ENCODE peak calls at places on chromosomes 1 and 21, in five cellular contexts. R, A, K, U and D are unnamed samples.

GRCh38 chr1:85330711-85331290 is 54.4 kb upstream of the BCL10 start:
- DNase-seq in A (no peak), R (peak), K (no peak), U (no peak), D (peak)

GRCh38 chr21:44666401-44667320 is at the start of gene KRTAP12-2:
- DNase-seq in K (no peak), R (no peak), U (peak), A (no peak), D (no peak)

GRCh38 chr21:34266322-34266721 is 97.5 kb upstream of the KCNE2 start:
- DNase-seq in A (no peak), K (no peak), U (no peak), R (no peak), D (no peak)

GRCh38 chr1:220217383-220217988 is 54.8 kb downstream of the RAB3GAP2 start:
- DNase-seq in A (peak), U (peak), K (no peak), R (no peak), D (no peak)

GRCh38 chr1:54464031-54464476 is 57.9 kb upstream of the SSBP3 start:
- DNase-seq in K (no peak), A (no peak), R (no peak), U (no peak), D (no peak)

GRCh38 chr1:205275133-205275532 is 46.4 kb downstream of the NUAK2 start:
- DNase-seq in R (no peak), K (peak), A (no peak), U (no peak), D (no peak)

GRCh38 chr1:61979729-61980128 is 214.9 kb upstream of the L1TD1 start:
- DNase-seq in U (no peak), A (no peak), R (no peak), K (no peak), D (no peak)

GRCh38 chr1:243454328-243454997 is 198.6 kb downstream of the SDCCAG8 start:
- DNase-seq in K (no peak), U (no peak), R (no peak), A (no peak), D (no peak)

GRCh38 chr1:108610073-108610472 is 50.2 kb downstream of the EEIG2 start:
- DNase-seq in A (no peak), R (no peak), K (no peak), U (no peak), D (no peak)

GRCh38 chr1:93798301-93798700 is 80.7 kb downstream of the DNTTIP2 start:
- DNase-seq in K (no peak), A (no peak), U (peak), R (peak), D (no peak)

GRCh38 chr21:45041984-45042663 is 32.3 kb upstream of the ADARB1 start:
- DNase-seq in K (no peak), R (no peak), A (no peak), U (no peak), D (no peak)

GRCh38 chr1:116962976-116963639 is 38.5 kb upstream of the CD101 start:
- DNase-seq in A (no peak), R (peak), U (no peak), K (no peak), D (no peak)

GRCh38 chr1:242147096-242147976 is 148.4 kb upstream of the MAP1LC3C start:
- DNase-seq in R (peak), U (peak), K (no peak), A (peak), D (no peak)

GRCh38 chr1:36304970-36305914 is 926 bp upstream of the SH3D21 start:
- DNase-seq in K (no peak), A (no peak), U (no peak), R (no peak), D (no peak)

GRCh38 chr1:36304521-36304920 is 1.6 kb upstream of the SH3D21 start:
- DNase-seq in R (no peak), A (no peak), K (no peak), U (no peak), D (no peak)

GRCh38 chr1:36303244-36303643 is 2.9 kb upstream of the SH3D21 start:
- DNase-seq in U (no peak), R (no peak), A (no peak), K (no peak), D (no peak)

GRCh38 chr1:36305915-36306209 is 306 bp upstream of the SH3D21 start:
- DNase-seq in K (no peak), R (no peak), A (no peak), U (no peak), D (no peak)

DNA sequence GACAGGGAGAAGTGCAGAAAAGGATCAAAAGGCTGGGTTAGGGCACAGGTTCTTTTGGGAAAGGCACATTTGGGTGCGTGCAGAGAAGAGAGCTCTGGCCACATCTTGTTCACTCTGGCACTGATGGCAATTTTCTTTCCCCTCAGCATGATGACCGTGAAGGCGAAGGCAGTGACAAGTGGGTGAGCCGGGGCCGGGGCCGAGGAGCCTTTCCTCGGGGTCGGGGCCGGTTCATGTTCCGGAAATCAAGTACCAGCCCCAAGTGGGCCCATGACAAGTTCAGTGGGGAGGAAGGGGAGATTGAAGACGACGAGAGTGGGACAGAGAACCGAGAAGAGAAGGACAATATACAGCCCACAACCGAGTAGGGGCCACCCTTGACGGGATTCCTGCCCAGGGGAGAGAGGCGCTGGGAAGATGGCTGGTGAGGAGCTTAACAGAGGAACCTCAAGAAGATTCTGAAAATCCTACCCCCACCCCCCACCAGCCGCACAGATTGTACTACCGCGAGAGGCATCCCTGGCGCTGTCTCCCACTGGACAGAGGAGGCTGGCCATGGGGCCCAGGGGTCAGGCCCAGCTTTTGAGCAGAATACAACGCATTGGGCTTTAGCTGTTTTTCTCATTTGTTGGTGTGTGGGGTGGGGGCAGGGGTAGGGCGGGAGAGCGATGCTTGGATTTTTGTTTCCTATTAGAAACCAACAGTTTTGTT is 2.4 kb upstream of the SH3D21 start:
- DNase-seq in A (no peak), R (no peak), U (no peak), K (no peak), D (no peak)
- TF ChIP-seq CTCF in A (no peak), R (no peak), U (no peak), K (no peak), D (no peak)

DNA sequence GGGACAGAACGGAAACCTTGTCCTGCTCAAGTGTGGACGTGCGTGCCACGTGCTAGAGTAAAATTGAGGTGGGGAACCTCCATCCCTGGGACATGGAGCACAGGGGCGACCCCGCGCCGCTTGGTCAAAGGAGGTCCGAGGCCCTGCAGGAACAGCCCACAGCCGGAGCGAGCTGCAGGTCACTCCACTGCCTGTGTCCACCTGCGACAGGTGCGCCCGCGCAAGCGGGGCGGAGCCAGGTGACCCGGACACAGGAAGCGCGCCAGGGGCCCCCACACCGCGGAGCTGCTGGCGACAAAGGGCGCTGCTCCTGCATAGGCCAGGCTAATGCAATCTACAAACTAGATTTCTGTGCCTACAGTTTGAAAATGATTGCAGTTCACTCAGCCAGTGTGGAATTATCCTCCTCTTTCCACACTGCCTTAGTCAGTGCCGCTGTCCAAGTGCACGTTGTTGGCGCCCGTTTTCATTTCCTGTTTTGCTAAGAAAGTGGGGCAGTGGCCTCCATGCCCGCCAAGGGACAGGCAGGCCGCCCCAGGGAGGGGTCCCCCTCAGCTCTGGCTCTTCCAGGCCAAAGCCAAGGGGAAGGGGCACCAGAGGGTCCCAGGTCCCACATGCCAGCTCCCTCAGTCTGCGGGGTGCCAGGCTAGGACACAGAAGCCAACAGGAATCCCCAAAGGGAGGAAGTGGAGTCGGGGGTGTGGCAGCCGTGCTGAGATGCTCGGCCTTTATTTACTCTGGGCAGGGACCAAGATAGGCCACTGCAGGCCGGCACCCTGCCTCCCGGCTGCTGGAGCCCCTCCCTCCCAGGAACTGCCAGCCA is 4.3 kb upstream of the NADK start:
- DNase-seq in A (peak), R (no peak), K (peak), U (peak), D (no peak)
- H3K4me3 ChIP-seq in A (peak), R (no peak), K (no peak), U (peak), D (no peak)

GRCh38 chr1:33997127-33998047 is 133.5 kb downstream of the HMGB4 start:
- DNase-seq in R (peak), A (no peak), K (no peak), U (no peak), D (no peak)

GRCh38 chr1:34002810-34003209 is 138.9 kb downstream of the HMGB4 start:
- DNase-seq in U (no peak), K (no peak), A (no peak), R (no peak), D (no peak)
- TF ChIP-seq CTCF in U (no peak), K (no peak), A (no peak), R (no peak), D (no peak)

DNA sequence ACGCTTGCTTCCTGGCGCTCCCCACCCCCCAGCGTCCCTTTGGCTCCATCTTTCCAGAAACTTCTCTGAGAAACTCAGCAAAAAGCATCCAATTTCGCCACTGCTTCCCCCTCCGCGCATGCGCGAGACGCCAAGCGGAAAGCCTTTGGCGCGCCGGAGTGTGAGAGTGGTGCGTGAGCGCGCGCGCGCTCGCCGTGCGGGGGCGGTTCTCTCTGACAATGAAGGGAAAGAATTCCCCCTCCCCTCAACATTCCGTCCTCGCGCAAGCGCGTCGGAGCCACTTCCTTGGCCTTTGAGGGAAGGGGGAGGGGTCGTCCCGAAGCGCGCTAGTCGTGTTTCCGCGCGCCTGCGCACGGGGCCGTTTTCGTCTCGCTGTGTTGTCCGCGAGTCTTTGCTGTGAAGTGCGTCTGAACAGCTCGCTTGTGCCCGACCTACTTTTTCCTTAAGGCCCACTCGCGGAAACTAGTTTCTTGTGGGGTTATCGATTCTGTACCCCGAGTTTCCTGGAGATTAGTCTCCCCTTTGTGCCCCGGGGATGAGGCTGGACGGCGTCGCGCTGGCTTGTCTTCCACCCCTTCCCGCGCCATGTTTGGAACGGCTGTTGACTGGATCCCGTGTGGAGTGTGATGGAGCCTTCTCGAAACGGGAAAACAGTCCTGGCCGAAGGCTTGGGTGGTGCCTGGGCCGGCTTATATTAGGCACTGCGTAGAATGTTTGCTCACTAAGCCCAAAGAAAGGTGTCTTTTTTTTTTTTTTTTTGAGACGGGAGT is 11.6 kb upstream of the SPEN start:
- DNase-seq in A (peak), U (peak), K (peak), R (peak), D (peak)
- H3K4me3 ChIP-seq in A (peak), U (peak), K (peak), R (peak), D (peak)

GRCh38 chr1:25566730-25567341 is 23.4 kb downstream of the LDLRAP1 start:
- DNase-seq in K (peak), R (peak), U (no peak), A (peak), D (peak)
- TF ChIP-seq CTCF in K (no peak), R (peak), U (no peak), A (peak), D (peak)

DNA sequence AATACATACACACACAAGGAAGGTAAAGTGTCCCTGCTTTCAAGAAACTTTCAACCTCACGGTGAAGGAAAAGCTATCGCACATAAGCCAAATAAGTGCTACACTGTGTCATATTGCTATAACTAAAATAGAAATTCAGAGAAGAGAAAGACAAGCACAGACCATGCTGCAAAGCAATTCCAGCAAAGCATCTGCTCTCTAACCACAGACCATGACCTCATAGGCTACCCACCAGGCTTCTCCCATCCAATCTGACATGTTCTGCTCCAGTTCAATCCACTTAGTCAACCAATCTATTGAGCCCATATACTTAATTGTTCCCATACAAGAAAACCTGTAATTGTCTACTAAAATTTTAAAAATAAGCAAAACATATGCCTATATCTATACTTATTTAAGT is 211.3 kb downstream of the BARHL2 start:
- DNase-seq in A (no peak), U (no peak), R (no peak), K (no peak), D (no peak)
- H3K4me3 ChIP-seq in A (no peak), U (no peak), R (no peak), K (no peak), D (no peak)

GRCh38 chr1:76187436-76187835 is 112.9 kb downstream of the ST6GALNAC3 start:
- DNase-seq in A (no peak), U (no peak), K (no peak), R (no peak), D (no peak)

GRCh38 chr1:76186617-76187016 is 112.1 kb downstream of the ST6GALNAC3 start:
- DNase-seq in K (no peak), A (no peak), R (no peak), U (no peak), D (no peak)

GRCh38 chr1:76190749-76191424 is 116.3 kb downstream of the ST6GALNAC3 start:
- DNase-seq in R (no peak), K (no peak), U (no peak), A (no peak), D (no peak)

DNA sequence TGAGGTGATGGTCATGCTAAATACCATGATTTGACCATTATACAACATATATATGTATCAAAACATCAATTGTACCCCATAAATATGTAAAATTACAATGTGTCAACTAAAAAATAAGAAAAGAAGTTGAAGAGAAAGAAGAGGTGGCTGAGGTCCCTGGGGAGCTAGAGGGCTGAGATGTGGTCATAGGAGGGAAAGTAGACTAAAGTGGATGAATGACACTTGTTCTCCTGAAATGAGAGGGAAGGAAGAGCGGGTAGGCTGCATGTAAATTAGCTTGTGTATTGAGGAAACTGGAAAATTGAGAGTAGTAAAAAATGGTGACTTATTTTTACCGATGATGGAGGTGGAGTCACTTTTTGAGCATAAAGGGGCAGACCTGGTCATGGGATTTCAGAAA is 117.0 kb downstream of the ST6GALNAC3 start:
- DNase-seq in U (no peak), A (no peak), R (no peak), K (no peak), D (no peak)
- TF ChIP-seq CTCF in U (no peak), A (no peak), R (no peak), K (no peak), D (no peak)

DNA sequence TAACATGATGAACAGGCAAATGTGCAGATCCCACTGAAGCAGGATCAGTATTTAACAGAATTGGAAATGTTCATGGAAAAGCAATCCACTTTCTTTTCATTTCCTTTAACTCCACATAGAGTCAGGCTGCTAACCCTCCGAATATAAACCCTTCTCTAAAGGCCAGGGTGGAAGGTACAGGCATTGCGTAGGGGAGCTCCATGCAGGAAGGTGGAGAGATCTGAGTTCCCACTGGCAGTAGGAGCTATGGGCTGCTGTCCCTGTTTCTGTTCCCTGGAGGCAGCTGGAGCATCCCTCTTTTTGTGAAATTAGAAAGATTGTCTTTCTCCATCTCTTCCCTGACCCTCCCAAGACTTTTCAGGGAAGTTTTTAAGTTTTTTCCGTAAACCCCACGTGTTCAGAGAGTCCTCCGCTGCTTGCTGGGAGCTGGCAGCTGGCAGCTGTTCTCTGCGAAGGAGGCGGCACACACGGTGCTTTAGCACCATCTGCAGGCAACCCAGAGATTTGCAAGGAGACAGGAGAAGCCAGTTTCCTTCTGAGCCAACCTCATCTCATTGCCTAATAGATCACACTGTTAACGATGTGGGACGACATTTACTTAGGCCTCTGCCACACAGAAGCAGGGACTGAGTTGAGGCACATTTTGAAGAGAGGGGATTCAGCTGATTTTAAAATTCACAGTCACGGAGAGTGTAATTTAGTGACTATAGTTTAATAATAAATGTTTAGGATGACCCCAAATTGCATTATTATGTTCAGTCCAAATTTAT is 55.4 kb upstream of the HOOK1 start:
- DNase-seq in U (peak), K (peak), A (peak), R (peak), D (peak)
- H3K4me3 ChIP-seq in U (peak), K (no peak), A (peak), R (no peak), D (no peak)